ENCODE peak calls at places on chromosomes 7 and 10, in eight cellular contexts. One of them, this sample, is unnamed.

GRCh38 chr10:103605359-103606156 is 112.1 kb downstream of the NEURL1 start:
- DNase-seq in spleen: no peak
- DNase-seq in transverse colon: peak
- DNase-seq in upper lobe of left lung: no peak
- DNase-seq in prostate gland: peak
- DNase-seq in sigmoid colon: peak
- DNase-seq in K562: peak
- DNase-seq in stomach: peak
- DNase-seq in this sample: no peak

GRCh38 chr10:124220547-124220946 is 127.1 kb upstream of the CHST15 start:
- DNase-seq in spleen: no peak
- DNase-seq in transverse colon: no peak
- DNase-seq in upper lobe of left lung: no peak
- DNase-seq in prostate gland: no peak
- DNase-seq in sigmoid colon: no peak
- DNase-seq in K562: no peak
- DNase-seq in stomach: no peak
- DNase-seq in this sample: no peak

GRCh38 chr10:16835223-16835622 is 18.0 kb upstream of the RSU1 start:
- DNase-seq in spleen: no peak
- DNase-seq in transverse colon: no peak
- DNase-seq in upper lobe of left lung: no peak
- DNase-seq in prostate gland: no peak
- DNase-seq in sigmoid colon: no peak
- DNase-seq in K562: no peak
- DNase-seq in stomach: no peak
- DNase-seq in this sample: no peak

GRCh38 chr7:30584970-30585369 is 9.7 kb upstream of the GARS1 start:
- DNase-seq in spleen: no peak
- DNase-seq in transverse colon: no peak
- DNase-seq in upper lobe of left lung: no peak
- DNase-seq in prostate gland: no peak
- DNase-seq in sigmoid colon: no peak
- DNase-seq in K562: no peak
- DNase-seq in stomach: no peak
- DNase-seq in this sample: no peak

GRCh38 chr10:133082685-133083421 is 4.9 kb upstream of the ADGRA1 start:
- DNase-seq in spleen: no peak
- DNase-seq in transverse colon: no peak
- DNase-seq in upper lobe of left lung: no peak
- DNase-seq in prostate gland: no peak
- DNase-seq in sigmoid colon: no peak
- DNase-seq in K562: no peak
- DNase-seq in stomach: no peak
- DNase-seq in this sample: no peak

GRCh38 chr10:44201656-44202055 is 183.2 kb downstream of the CXCL12 start:
- DNase-seq in spleen: no peak
- DNase-seq in transverse colon: no peak
- DNase-seq in upper lobe of left lung: no peak
- DNase-seq in prostate gland: no peak
- DNase-seq in sigmoid colon: no peak
- DNase-seq in K562: no peak
- DNase-seq in stomach: no peak
- DNase-seq in this sample: no peak

GRCh38 chr10:58943960-58944359 is 232.5 kb upstream of the PHYHIPL start:
- DNase-seq in spleen: no peak
- DNase-seq in transverse colon: no peak
- DNase-seq in upper lobe of left lung: no peak
- DNase-seq in prostate gland: no peak
- DNase-seq in sigmoid colon: no peak
- DNase-seq in K562: no peak
- DNase-seq in stomach: no peak
- DNase-seq in this sample: no peak

GRCh38 chr10:24556137-24556536 is 167.6 kb downstream of the ARHGAP21 start:
- DNase-seq in spleen: no peak
- DNase-seq in transverse colon: no peak
- DNase-seq in upper lobe of left lung: no peak
- DNase-seq in prostate gland: no peak
- DNase-seq in sigmoid colon: no peak
- DNase-seq in K562: peak
- DNase-seq in stomach: no peak
- DNase-seq in this sample: no peak

GRCh38 chr10:19872504-19873271 is 56.5 kb downstream of the PLXDC2 start:
- DNase-seq in spleen: no peak
- DNase-seq in transverse colon: no peak
- DNase-seq in upper lobe of left lung: no peak
- DNase-seq in prostate gland: no peak
- DNase-seq in sigmoid colon: no peak
- DNase-seq in K562: no peak
- DNase-seq in stomach: no peak
- DNase-seq in this sample: no peak

GRCh38 chr10:91590904-91591791 is 41.7 kb downstream of the PPP1R3C start:
- DNase-seq in spleen: no peak
- DNase-seq in transverse colon: peak
- DNase-seq in upper lobe of left lung: no peak
- DNase-seq in prostate gland: no peak
- DNase-seq in sigmoid colon: peak
- DNase-seq in K562: peak
- DNase-seq in stomach: peak
- DNase-seq in this sample: no peak

GRCh38 chr10:78025685-78026364 is 3.5 kb downstream of the POLR3A start:
- DNase-seq in spleen: no peak
- DNase-seq in transverse colon: no peak
- DNase-seq in upper lobe of left lung: no peak
- DNase-seq in prostate gland: no peak
- DNase-seq in sigmoid colon: no peak
- DNase-seq in K562: no peak
- DNase-seq in stomach: no peak
- DNase-seq in this sample: no peak

GRCh38 chr10:3172081-3172445 is 519 bp downstream of the PITRM1 start:
- DNase-seq in spleen: peak
- DNase-seq in transverse colon: peak
- DNase-seq in upper lobe of left lung: no peak
- DNase-seq in prostate gland: no peak
- DNase-seq in sigmoid colon: no peak
- DNase-seq in K562: peak
- DNase-seq in stomach: no peak
- DNase-seq in this sample: peak

GRCh38 chr7:7962851-7963250 is 5.7 kb upstream of the GLCCI1 start:
- DNase-seq in spleen: no peak
- DNase-seq in transverse colon: no peak
- DNase-seq in upper lobe of left lung: no peak
- DNase-seq in prostate gland: no peak
- DNase-seq in sigmoid colon: no peak
- DNase-seq in K562: no peak
- DNase-seq in stomach: no peak
- DNase-seq in this sample: no peak

GRCh38 chr7:42151309-42151708 is 85.7 kb downstream of the GLI3 start:
- DNase-seq in spleen: no peak
- DNase-seq in transverse colon: no peak
- DNase-seq in upper lobe of left lung: no peak
- DNase-seq in prostate gland: peak
- DNase-seq in sigmoid colon: no peak
- DNase-seq in K562: no peak
- DNase-seq in stomach: no peak
- DNase-seq in this sample: no peak

GRCh38 chr7:12578930-12579640 is 8.6 kb downstream of the SCIN start:
- DNase-seq in spleen: no peak
- DNase-seq in transverse colon: no peak
- DNase-seq in upper lobe of left lung: no peak
- DNase-seq in prostate gland: no peak
- DNase-seq in sigmoid colon: no peak
- DNase-seq in K562: no peak
- DNase-seq in stomach: no peak
- DNase-seq in this sample: no peak

GRCh38 chr10:93086289-93086688 is 12.6 kb downstream of the CYP26A1 start:
- DNase-seq in spleen: no peak
- DNase-seq in transverse colon: no peak
- DNase-seq in upper lobe of left lung: no peak
- DNase-seq in prostate gland: no peak
- DNase-seq in sigmoid colon: no peak
- DNase-seq in K562: no peak
- DNase-seq in stomach: no peak
- DNase-seq in this sample: no peak

GRCh38 chr10:100826983-100827818 is 81.8 kb downstream of the PAX2 start:
- DNase-seq in spleen: peak
- DNase-seq in transverse colon: peak
- DNase-seq in upper lobe of left lung: no peak
- DNase-seq in prostate gland: no peak
- DNase-seq in sigmoid colon: peak
- DNase-seq in K562: no peak
- DNase-seq in stomach: peak
- DNase-seq in this sample: no peak

GRCh38 chr7:1964913-1965578 is 267.7 kb downstream of the MAD1L1 start:
- DNase-seq in spleen: peak
- DNase-seq in transverse colon: no peak
- DNase-seq in upper lobe of left lung: no peak
- DNase-seq in prostate gland: no peak
- DNase-seq in sigmoid colon: no peak
- DNase-seq in K562: no peak
- DNase-seq in stomach: no peak
- DNase-seq in this sample: no peak

GRCh38 chr7:106679153-106679931 is 18.4 kb upstream of the CCDC71L start:
- DNase-seq in spleen: no peak
- DNase-seq in transverse colon: no peak
- DNase-seq in upper lobe of left lung: peak
- DNase-seq in prostate gland: no peak
- DNase-seq in sigmoid colon: no peak
- DNase-seq in K562: peak
- DNase-seq in stomach: no peak
- DNase-seq in this sample: no peak

GRCh38 chr10:131049051-131049450 is 262.5 kb downstream of the TCERG1L start:
- DNase-seq in spleen: peak
- DNase-seq in transverse colon: no peak
- DNase-seq in upper lobe of left lung: no peak
- DNase-seq in prostate gland: no peak
- DNase-seq in sigmoid colon: no peak
- DNase-seq in K562: no peak
- DNase-seq in stomach: no peak
- DNase-seq in this sample: no peak

GRCh38 chr7:141416691-141417268 is 134.4 kb upstream of the AGK start:
- DNase-seq in spleen: no peak
- DNase-seq in transverse colon: no peak
- DNase-seq in upper lobe of left lung: no peak
- DNase-seq in prostate gland: no peak
- DNase-seq in sigmoid colon: no peak
- DNase-seq in K562: no peak
- DNase-seq in stomach: no peak
- DNase-seq in this sample: no peak

DNA sequence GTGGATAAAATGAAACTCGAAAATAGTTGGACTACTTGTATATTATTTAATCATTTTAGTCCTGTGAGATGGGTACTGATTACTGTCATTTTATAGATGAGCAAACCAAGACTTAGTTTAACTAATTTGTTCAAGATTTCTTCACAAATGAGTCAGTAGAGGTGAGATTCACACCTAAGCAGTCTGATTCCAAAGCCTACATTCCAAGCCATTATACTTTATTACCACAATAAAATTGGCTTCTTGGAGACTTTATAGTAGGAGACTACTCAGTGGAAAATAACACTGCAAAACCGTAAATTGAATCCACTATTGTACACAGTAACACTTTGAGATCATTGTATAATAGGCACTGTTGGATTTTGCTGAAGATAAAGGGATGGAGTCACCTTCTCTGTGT is 2.2 kb downstream of the PHTF2 start:
- DNase-seq in spleen: no peak
- DNase-seq in transverse colon: no peak
- DNase-seq in upper lobe of left lung: no peak
- DNase-seq in prostate gland: no peak
- DNase-seq in sigmoid colon: no peak
- DNase-seq in K562: no peak
- DNase-seq in stomach: no peak
- DNase-seq in this sample: no peak
- H3K4me3 ChIP-seq in spleen: peak
- H3K4me3 ChIP-seq in transverse colon: no peak
- H3K4me3 ChIP-seq in upper lobe of left lung: no peak
- H3K4me3 ChIP-seq in prostate gland: no peak
- H3K4me3 ChIP-seq in sigmoid colon: no peak
- H3K4me3 ChIP-seq in K562: peak
- H3K4me3 ChIP-seq in stomach: no peak
- H3K4me3 ChIP-seq in this sample: peak

GRCh38 chr7:33108931-33109757 is at the start of gene RP9:
- DNase-seq in spleen: peak
- DNase-seq in transverse colon: peak
- DNase-seq in upper lobe of left lung: peak
- DNase-seq in prostate gland: peak
- DNase-seq in sigmoid colon: peak
- DNase-seq in K562: peak
- DNase-seq in stomach: peak
- DNase-seq in this sample: no peak
- TF ChIP-seq POLR2A in spleen: no peak
- TF ChIP-seq POLR2A in transverse colon: no peak
- TF ChIP-seq POLR2A in upper lobe of left lung: no peak
- TF ChIP-seq POLR2A in prostate gland: no peak
- TF ChIP-seq POLR2A in sigmoid colon: no peak
- TF ChIP-seq POLR2A in K562: peak
- TF ChIP-seq POLR2A in stomach: no peak
- TF ChIP-seq POLR2A in this sample: no peak

GRCh38 chr7:119969763-119970162 is 303.2 kb upstream of the KCND2 start:
- DNase-seq in spleen: no peak
- DNase-seq in transverse colon: no peak
- DNase-seq in upper lobe of left lung: no peak
- DNase-seq in prostate gland: no peak
- DNase-seq in sigmoid colon: no peak
- DNase-seq in K562: no peak
- DNase-seq in stomach: no peak
- DNase-seq in this sample: no peak

GRCh38 chr7:119969054-119969453 is 303.9 kb upstream of the KCND2 start:
- DNase-seq in spleen: no peak
- DNase-seq in transverse colon: no peak
- DNase-seq in upper lobe of left lung: no peak
- DNase-seq in prostate gland: no peak
- DNase-seq in sigmoid colon: no peak
- DNase-seq in K562: no peak
- DNase-seq in stomach: no peak
- DNase-seq in this sample: no peak

DNA sequence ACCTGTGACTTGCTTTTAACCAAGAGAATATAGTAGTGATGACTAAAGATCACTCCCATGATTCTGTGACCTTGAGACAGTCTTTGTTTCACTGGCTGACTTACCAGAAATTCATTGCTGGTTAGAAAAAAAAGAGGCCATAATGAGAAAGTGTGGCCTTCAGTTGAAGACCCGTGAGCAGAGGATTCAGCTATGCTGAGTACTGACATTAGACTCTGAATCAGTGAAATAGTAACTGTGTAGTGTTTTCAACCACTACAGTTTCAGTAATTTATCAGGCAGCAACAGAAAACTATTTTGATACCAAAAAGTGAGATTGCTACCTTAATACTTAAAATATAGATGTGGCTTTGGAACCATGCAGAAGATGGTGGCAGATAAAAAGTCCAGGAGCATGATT is 298.0 kb upstream of the KCND2 start:
- DNase-seq in spleen: no peak
- DNase-seq in transverse colon: no peak
- DNase-seq in upper lobe of left lung: no peak
- DNase-seq in prostate gland: no peak
- DNase-seq in sigmoid colon: no peak
- DNase-seq in K562: no peak
- DNase-seq in stomach: no peak
- DNase-seq in this sample: no peak
- TF ChIP-seq POLR2AphosphoS5 in spleen: no peak
- TF ChIP-seq POLR2AphosphoS5 in transverse colon: no peak
- TF ChIP-seq POLR2AphosphoS5 in upper lobe of left lung: no peak
- TF ChIP-seq POLR2AphosphoS5 in prostate gland: no peak
- TF ChIP-seq POLR2AphosphoS5 in sigmoid colon: no peak
- TF ChIP-seq POLR2AphosphoS5 in K562: no peak
- TF ChIP-seq POLR2AphosphoS5 in stomach: no peak
- TF ChIP-seq POLR2AphosphoS5 in this sample: no peak

GRCh38 chr10:126043389-126043788 is 147.0 kb downstream of the FANK1 start:
- DNase-seq in spleen: no peak
- DNase-seq in transverse colon: no peak
- DNase-seq in upper lobe of left lung: no peak
- DNase-seq in prostate gland: no peak
- DNase-seq in sigmoid colon: no peak
- DNase-seq in K562: no peak
- DNase-seq in stomach: no peak
- DNase-seq in this sample: no peak
- H3K4me3 ChIP-seq in spleen: no peak
- H3K4me3 ChIP-seq in transverse colon: no peak
- H3K4me3 ChIP-seq in upper lobe of left lung: no peak
- H3K4me3 ChIP-seq in prostate gland: no peak
- H3K4me3 ChIP-seq in sigmoid colon: no peak
- H3K4me3 ChIP-seq in K562: no peak
- H3K4me3 ChIP-seq in stomach: no peak
- H3K4me3 ChIP-seq in this sample: no peak